ENCODE peak calls at places on chromosomes 1 and 21, in four cellular contexts. C is lower lobe of right lung, S is left ventricle myocardium inferior, B is uterus. Q is an unnamed sample. For H3K4me1 and H3K27me3, the result is how much of the 10 kb centered on the place peaks cover.

GRCh38 chr1:169879034-169879835 is 14.5 kb downstream of the SCYL3 start:
- DNase-seq in B (no peak), S (no peak), C (no peak), Q (no peak)

GRCh38 chr1:109704173-109704572 is 7.9 kb upstream of the GSTM5 start:
- DNase-seq in C (no peak), B (no peak), S (no peak), Q (no peak)

GRCh38 chr21:44024895-44025353 is 12.8 kb downstream of the TRAPPC10 start:
- DNase-seq in S (peak), B (peak), C (peak), Q (no peak)

GRCh38 chr21:23936224-23936623 is 1671.1 kb downstream of the MRPL39 start:
- DNase-seq in B (no peak), S (no peak), C (no peak), Q (no peak)

GRCh38 chr1:8822383-8823294 is 5.2 kb upstream of the RERE start:
- DNase-seq in C (no peak), B (peak), S (no peak), Q (no peak)

GRCh38 chr1:62364726-62365125 is 45.5 kb upstream of the KANK4 start:
- DNase-seq in B (no peak), C (no peak), S (no peak), Q (no peak)

GRCh38 chr1:107803579-107803978 is 161.4 kb downstream of the VAV3 start:
- DNase-seq in S (no peak), C (no peak), B (no peak), Q (no peak)

GRCh38 chr1:155645024-155645423 is 35.0 kb downstream of the MSTO1 start:
- DNase-seq in S (no peak), C (no peak), B (no peak), Q (no peak)

GRCh38 chr1:12095822-12096263 is 32.7 kb downstream of the TNFRSF8 start:
- DNase-seq in S (no peak), C (no peak), B (no peak), Q (no peak)

GRCh38 chr1:15975358-15975804 is 520 bp downstream of the ZBTB17 start:
- DNase-seq in C (peak), S (peak), B (no peak), Q (no peak)

GRCh38 chr1:151196292-151196800 is 2.0 kb upstream of the PIP5K1A start:
- DNase-seq in C (no peak), S (peak), B (peak), Q (no peak)

GRCh38 chr1:24995121-24995520 is 65.0 kb upstream of the RUNX3 start:
- DNase-seq in B (no peak), C (no peak), S (no peak), Q (no peak)

GRCh38 chr1:151371340-151371739 is 1.2 kb downstream of the SELENBP1 start:
- DNase-seq in C (peak), B (peak), S (peak), Q (no peak)

GRCh38 chr1:28249013-28249870 is 10.1 kb upstream of the SESN2 start:
- DNase-seq in C (peak), B (no peak), S (peak), Q (no peak)

GRCh38 chr1:205449750-205450443 is 5.9 kb downstream of the BLACAT1 start:
- DNase-seq in B (peak), S (no peak), C (peak), Q (peak)

GRCh38 chr1:213466578-213466977 is 415.5 kb downstream of the RPS6KC1 start:
- DNase-seq in C (no peak), S (no peak), B (no peak), Q (no peak)

GRCh38 chr1:107529511-107530149 is 388.8 kb downstream of the NTNG1 start:
- DNase-seq in S (no peak), B (no peak), C (no peak), Q (no peak)

GRCh38 chr1:6117064-6117463 is 63.1 kb downstream of the CHD5 start:
- DNase-seq in C (no peak), B (no peak), S (no peak), Q (no peak)

GRCh38 chr21:28798798-28799197 is 193.9 kb downstream of the LTN1 start:
- DNase-seq in S (no peak), C (no peak), B (no peak), Q (no peak)

GRCh38 chr1:180136968-180137356 is 17.7 kb upstream of the QSOX1 start:
- DNase-seq in S (no peak), C (no peak), B (no peak), Q (no peak)

GRCh38 chr1:9766759-9767442 is 56.9 kb downstream of the CLSTN1 start:
- DNase-seq in S (no peak), C (no peak), B (no peak), Q (peak)

GRCh38 chr21:16539041-16539440 is 809.3 kb downstream of the USP25 start:
- DNase-seq in S (no peak), C (no peak), B (no peak), Q (no peak)

GRCh38 chr1:5513891-5514515 is 478.2 kb downstream of the NPHP4 start:
- DNase-seq in B (no peak), S (no peak), C (no peak), Q (no peak)

GRCh38 chr21:38349111-38349746 is 92.4 kb downstream of the KCNJ15 start:
- DNase-seq in C (no peak), B (no peak), S (no peak), Q (no peak)

GRCh38 chr1:182681516-182681915 is 2.9 kb downstream of the RGS8 start:
- DNase-seq in C (no peak), B (no peak), S (no peak), Q (no peak)
- H3K4me1 ChIP-seq in C (under half), B (under half), S (under half), Q (under half)

GRCh38 chr1:184818646-184819045 is 64.0 kb upstream of the EDEM3 start:
- DNase-seq in B (no peak), S (no peak), C (no peak), Q (no peak)

GRCh38 chr1:184822267-184822666 is 67.6 kb upstream of the EDEM3 start:
- DNase-seq in B (no peak), C (no peak), S (no peak), Q (no peak)

GRCh38 chr1:184821658-184822057 is 67.0 kb upstream of the EDEM3 start:
- DNase-seq in C (no peak), B (no peak), S (no peak), Q (no peak)

GRCh38 chr1:184820956-184821355 is 66.3 kb upstream of the EDEM3 start:
- DNase-seq in B (no peak), C (no peak), S (no peak), Q (no peak)

GRCh38 chr1:184820218-184820720 is 65.6 kb upstream of the EDEM3 start:
- DNase-seq in C (no peak), B (no peak), S (no peak), Q (no peak)
- H3K27ac ChIP-seq in C (no peak), B (no peak), S (no peak), Q (no peak)

DNA sequence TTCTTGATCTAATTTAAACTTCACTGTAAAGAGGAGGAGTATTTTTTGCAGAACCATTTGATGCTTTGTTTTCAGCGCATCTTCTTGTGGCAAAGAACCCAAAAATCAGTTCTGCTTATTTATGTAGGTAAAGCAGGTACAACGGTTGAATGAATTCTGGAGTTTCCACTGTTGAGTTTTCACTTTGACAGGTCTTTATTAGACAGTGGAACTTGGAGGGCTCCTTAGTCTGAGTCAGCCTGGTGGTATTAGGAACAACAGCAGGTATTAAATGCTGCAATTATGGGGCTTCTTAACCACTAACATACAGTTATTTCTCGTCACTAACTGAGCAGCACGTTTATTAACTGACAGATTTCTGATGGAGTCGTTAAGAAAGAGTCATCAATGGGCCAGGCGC is 1.2 kb downstream of the LRIG2 start:
- DNase-seq in B (no peak), S (no peak), C (no peak), Q (no peak)
- H3K27me3 ChIP-seq in B (under half), S (under half), C (under half), Q (under half)

DNA sequence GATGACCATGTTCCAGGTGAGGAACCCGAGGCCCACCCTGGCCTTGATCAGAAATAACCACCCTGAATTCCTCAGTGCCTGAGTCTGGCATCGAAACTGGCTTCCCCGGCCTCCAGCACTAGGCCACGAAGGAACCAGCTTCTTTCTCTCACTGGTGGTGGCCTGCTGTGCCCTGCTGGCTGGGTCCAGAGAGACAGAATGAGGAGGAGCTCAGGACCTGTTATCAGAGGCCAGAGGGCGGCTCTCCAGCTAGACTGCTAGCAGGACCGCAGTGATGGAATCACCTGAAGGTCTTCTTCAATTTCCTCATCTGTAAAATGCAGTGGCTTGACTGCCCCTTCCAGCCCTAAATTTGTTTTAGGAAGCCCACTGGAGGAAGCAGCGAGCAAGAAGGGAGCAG is 20.5 kb downstream of the ROR1 start:
- DNase-seq in C (no peak), B (no peak), S (no peak), Q (no peak)
- H3K4me1 ChIP-seq in C (under half), B (under half), S (half or more), Q (under half)

DNA sequence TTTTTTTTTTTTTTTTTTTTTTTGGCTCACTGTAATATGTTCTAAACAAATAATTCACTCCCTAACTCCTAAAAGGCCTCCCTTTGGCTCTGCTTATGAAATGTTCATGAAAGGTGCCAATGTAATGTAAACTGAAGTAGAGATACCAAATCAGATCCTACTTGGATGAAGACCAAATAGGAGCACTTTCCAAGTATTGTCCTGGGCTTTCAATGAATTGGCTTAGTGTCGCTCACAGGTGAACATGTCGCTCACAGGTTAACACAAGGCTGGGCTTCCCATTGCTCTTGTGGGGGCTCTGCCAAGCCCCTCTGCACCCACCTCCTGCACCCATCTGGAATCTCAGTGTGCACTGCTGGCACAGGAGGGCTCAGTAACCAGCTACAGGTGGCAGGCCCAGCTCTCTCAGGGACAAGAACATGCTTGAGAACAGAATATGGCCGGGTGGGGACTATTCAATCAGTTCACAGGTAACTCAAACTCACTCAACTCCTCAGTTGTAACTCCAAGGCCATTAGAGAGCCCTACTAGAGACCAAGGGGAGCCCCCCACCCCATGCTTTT is 10.6 kb upstream of the CD58 start:
- DNase-seq in S (no peak), C (no peak), B (no peak), Q (no peak)
- H3K27ac ChIP-seq in S (no peak), C (no peak), B (no peak), Q (no peak)

DNA sequence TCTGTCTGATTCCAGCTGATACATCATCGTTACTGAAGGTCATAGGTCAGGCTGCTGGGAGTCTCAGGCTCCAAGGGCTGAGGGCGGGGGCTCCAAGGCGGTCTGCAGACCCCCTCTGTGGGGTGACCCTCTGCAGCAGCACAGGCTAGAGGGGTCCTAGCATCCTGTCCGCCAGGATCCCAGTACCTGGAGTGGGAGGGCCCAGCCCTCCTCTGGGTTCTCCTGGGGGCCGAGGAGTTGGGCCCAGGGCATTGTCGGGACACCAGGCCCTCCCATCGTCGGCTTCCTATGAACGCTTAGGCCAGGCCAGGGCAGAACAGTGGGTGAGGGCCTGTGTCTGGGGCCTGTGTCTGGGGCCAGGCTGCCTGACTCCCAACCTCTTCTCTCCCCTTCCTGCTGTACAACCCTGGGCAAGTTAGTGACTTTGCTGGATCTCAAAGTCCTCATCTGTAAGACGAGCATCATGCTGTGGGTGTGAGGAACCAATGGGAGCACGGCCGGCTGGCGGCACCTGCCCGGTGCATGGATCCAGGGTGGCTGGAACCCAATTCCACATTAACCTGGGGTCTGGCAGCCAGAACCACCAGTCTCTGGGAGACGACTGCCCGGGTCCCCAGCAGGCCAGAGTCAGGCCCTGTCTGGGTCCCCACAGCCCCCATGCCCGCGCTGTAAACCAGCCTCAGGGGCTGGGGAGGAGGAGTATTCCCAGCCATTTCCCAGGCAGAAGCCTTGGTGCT is 56.2 kb upstream of the COL18A1 start:
- DNase-seq in C (peak), B (no peak), S (no peak), Q (no peak)
- H3K27me3 ChIP-seq in C (under half), B (under half), S (under half), Q (under half)

DNA sequence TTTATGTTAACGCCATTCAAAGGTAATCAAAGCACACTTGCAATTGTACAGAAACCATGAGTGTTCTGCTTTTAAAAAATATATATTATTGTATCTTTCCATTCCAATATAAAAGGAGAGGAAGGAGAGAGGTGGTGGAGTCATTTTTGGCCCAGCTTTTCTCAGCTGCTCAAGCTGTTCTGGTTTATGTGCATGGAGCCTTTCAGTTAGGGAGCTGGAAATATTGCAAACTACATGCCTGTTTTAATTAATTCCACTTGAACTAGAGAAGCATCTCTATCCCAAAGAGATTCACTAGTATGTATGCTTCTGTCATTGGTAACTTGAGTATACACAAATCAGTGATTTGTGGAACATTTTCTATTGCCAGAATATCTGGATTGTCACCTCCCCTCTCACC is 28.5 kb upstream of the C1orf105 start:
- DNase-seq in B (no peak), C (no peak), S (no peak), Q (no peak)
- H3K4me1 ChIP-seq in B (under half), C (under half), S (half or more), Q (under half)

DNA sequence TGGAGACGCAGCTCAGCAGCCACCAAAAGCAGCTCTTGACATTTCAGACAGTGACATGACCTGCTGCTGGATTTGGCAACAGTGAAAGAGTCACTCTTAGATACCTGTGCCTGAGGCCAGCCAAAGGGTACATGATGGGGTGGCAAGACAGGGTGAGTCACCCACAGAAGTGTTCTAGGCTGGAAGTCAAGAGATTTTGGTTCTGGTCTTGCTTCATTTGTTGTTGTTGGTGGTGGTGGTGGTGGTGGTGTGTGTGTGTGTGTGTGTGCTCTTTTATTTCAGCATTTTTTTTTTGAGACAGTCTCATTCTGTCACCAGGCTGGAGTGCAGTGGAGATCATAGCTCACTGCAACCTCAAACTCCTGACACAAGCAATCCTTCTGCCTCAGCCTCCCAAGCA is 25.8 kb downstream of the SHISAL2A start:
- DNase-seq in B (no peak), C (no peak), S (no peak), Q (no peak)
- H3K27ac ChIP-seq in B (no peak), C (no peak), S (no peak), Q (peak)

Q was measured in RWPE2.